ENCODE peak calls at places on chromosome 7, in four cellular contexts. G, L, W and S are unnamed samples.

GRCh38 chr7:73985737-73986141 is 42.2 kb upstream of the ELN start:
- DNase-seq in W (no peak), G (no peak), L (no peak), S (no peak)

GRCh38 chr7:32536585-32536984 is 41.3 kb downstream of the AVL9 start:
- DNase-seq in L (peak), G (no peak), W (peak), S (peak)

GRCh38 chr7:47666164-47666862 is 84.4 kb upstream of the TNS3 start:
- DNase-seq in L (peak), W (no peak), G (no peak), S (peak)

GRCh38 chr7:87369216-87369615 is 23.8 kb downstream of the CROT start:
- DNase-seq in L (no peak), G (no peak), W (no peak), S (peak)

GRCh38 chr7:123961731-123962130 is 36.7 kb downstream of the SPAM1 start:
- DNase-seq in W (no peak), G (no peak), L (peak), S (peak)

GRCh38 chr7:139842414-139843210 is 13.5 kb downstream of the TBXAS1 start:
- DNase-seq in L (no peak), G (no peak), W (peak), S (peak)

GRCh38 chr7:101722247-101722646 is 93.2 kb upstream of the MYL10 start:
- DNase-seq in L (no peak), W (peak), G (no peak), S (no peak)

GRCh38 chr7:75992083-75992755 is 2.2 kb downstream of the TMEM120A start:
- DNase-seq in G (peak), W (no peak), L (no peak), S (no peak)

GRCh38 chr7:133662830-133663229 is 410.0 kb downstream of the EXOC4 start:
- DNase-seq in G (no peak), W (peak), L (no peak), S (no peak)

GRCh38 chr7:31068006-31068675 is 16.0 kb downstream of the ADCYAP1R1 start:
- DNase-seq in G (peak), W (no peak), L (no peak), S (no peak)

GRCh38 chr7:1746491-1746975 is 76.5 kb downstream of the ELFN1 start:
- DNase-seq in G (no peak), W (no peak), L (no peak), S (no peak)

GRCh38 chr7:130996841-130997231 is 262.8 kb upstream of the KLF14 start:
- DNase-seq in W (peak), L (peak), G (no peak), S (peak)

GRCh38 chr7:44066494-44067063 is 1.2 kb upstream of the PGAM2 start:
- DNase-seq in L (no peak), W (no peak), G (peak), S (no peak)

GRCh38 chr7:132161231-132161915 is 414.9 kb downstream of the PLXNA4 start:
- DNase-seq in W (no peak), L (no peak), G (no peak), S (no peak)

GRCh38 chr7:102455596-102455995 is 9.1 kb downstream of the ALKBH4 start:
- DNase-seq in W (no peak), G (no peak), L (no peak), S (no peak)

GRCh38 chr7:108067844-108068243 is 62.3 kb downstream of the LAMB4 start:
- DNase-seq in G (no peak), W (no peak), L (no peak), S (peak)

GRCh38 chr7:94368371-94368791 is 26.3 kb upstream of the COL1A2 start:
- DNase-seq in G (no peak), W (peak), L (peak), S (peak)

GRCh38 chr7:89602984-89603383 is 551.3 kb upstream of the STEAP1 start:
- DNase-seq in W (no peak), G (no peak), L (no peak), S (no peak)

GRCh38 chr7:494906-495305 is 24.7 kb downstream of the PDGFA start:
- DNase-seq in L (no peak), W (no peak), G (peak), S (no peak)

GRCh38 chr7:108430664-108431063 is 25.6 kb downstream of the NRCAM start:
- DNase-seq in W (no peak), L (no peak), G (no peak), S (no peak)